ENCODE peak calls at places on chromosomes 5 and 9, in nine cellular contexts. Q is CD4-positive, alpha-beta T cell; W is stimulated activated CD8-positive, alpha-beta memory T cell treated with anti-CD3 and anti-CD28 coated beads, Interleukin-15, amount 100 ng/mL, for 1 hour; X is activated effector memory CD4-positive, alpha-beta T cell treated with Interleukin-2 at 50 U/mL for 16 hours; J is hypothalamus; L is cardiac muscle cell; O is iris pigment epithelial cell; D is activated CD8-positive, alpha-beta memory T cell treated with anti-CD3 and anti-CD28 coated beads, Interleukin-2, amount 10 ng/mL, durations not matched to agents 7 days and 5 days; K is CD8-positive, alpha-beta memory T cell. T is an unnamed sample.

GRCh38 chr5:81253875-81254274 is 20.8 kb downstream of the CKMT2 start:
- DNase-seq in J (no peak), Q (no peak), X (no peak), D (no peak), K (no peak), L (no peak), W (no peak), O (no peak), T (no peak)

GRCh38 chr5:71681282-71681681 is 37.8 kb upstream of the CARTPT start:
- DNase-seq in L (no peak), J (no peak), W (no peak), O (no peak), K (no peak), X (no peak), Q (no peak), D (no peak), T (no peak)

GRCh38 chr5:10140195-10140973 is 109.3 kb downstream of the ATPSCKMT start:
- DNase-seq in O (peak), J (no peak), W (no peak), Q (no peak), X (no peak), K (no peak), D (no peak), L (no peak), T (no peak)

GRCh38 chr5:151239237-151239861 is 13.6 kb upstream of the GM2A start:
- DNase-seq in Q (peak), W (peak), D (peak), J (peak), O (peak), L (peak), X (no peak), K (peak), T (no peak)

GRCh38 chr5:52947208-52947607 is 41.9 kb upstream of the ITGA2 start:
- DNase-seq in W (no peak), Q (no peak), X (no peak), O (peak), J (no peak), L (no peak), D (no peak), K (no peak), T (no peak)

GRCh38 chr9:110330484-110331115 is 7.1 kb downstream of the TXNDC8 start:
- DNase-seq in D (no peak), X (no peak), O (peak), L (no peak), W (no peak), K (no peak), Q (no peak), J (no peak), T (no peak)

GRCh38 chr9:16559418-16560188 is 310.9 kb downstream of the BNC2 start:
- DNase-seq in L (no peak), Q (no peak), X (no peak), D (no peak), J (no peak), W (no peak), O (no peak), K (no peak), T (no peak)

GRCh38 chr5:152288499-152288898 is 116.6 kb downstream of the NMUR2 start:
- DNase-seq in K (no peak), Q (no peak), D (no peak), J (no peak), L (no peak), W (no peak), O (no peak), X (no peak), T (no peak)

GRCh38 chr9:135199489-135199888 is 112.0 kb downstream of the OLFM1 start:
- DNase-seq in K (no peak), O (no peak), W (no peak), D (no peak), J (no peak), X (no peak), Q (no peak), L (no peak), T (no peak)

GRCh38 chr5:142845954-142846398 is 75.8 kb downstream of the ARHGAP26 start:
- DNase-seq in O (no peak), K (no peak), L (no peak), X (no peak), J (no peak), W (no peak), Q (no peak), D (no peak), T (no peak)

GRCh38 chr5:55231476-55232193 is 1.8 kb downstream of the CCNO start:
- DNase-seq in W (no peak), K (no peak), O (no peak), D (no peak), J (no peak), Q (no peak), L (peak), X (no peak), T (no peak)

GRCh38 chr9:116501871-116502270 is 185.2 kb upstream of the TRIM32 start:
- DNase-seq in W (no peak), X (no peak), J (no peak), D (no peak), L (no peak), O (peak), K (no peak), Q (no peak), T (no peak)

GRCh38 chr9:78860806-78861475 is 564.0 kb downstream of the PSAT1 start:
- DNase-seq in O (peak), Q (no peak), L (no peak), W (no peak), X (no peak), D (no peak), J (no peak), K (no peak), T (no peak)

GRCh38 chr5:179126506-179126991 is 66.4 kb downstream of the ZNF354C start:
- DNase-seq in L (no peak), W (no peak), O (no peak), X (no peak), D (no peak), K (no peak), J (no peak), Q (no peak), T (no peak)

GRCh38 chr5:21739096-21739495 is 1114.0 kb downstream of the CDH12 start:
- DNase-seq in Q (no peak), X (no peak), K (no peak), O (no peak), W (no peak), L (no peak), D (no peak), J (no peak), T (no peak)

GRCh38 chr5:39629946-39630345 is 205.2 kb upstream of the DAB2 start:
- DNase-seq in O (no peak), K (no peak), D (no peak), L (no peak), J (no peak), X (no peak), Q (no peak), W (no peak), T (no peak)

GRCh38 chr5:90479611-90480385 is 5.1 kb downstream of the POLR3G start:
- DNase-seq in W (no peak), D (no peak), O (peak), X (no peak), L (no peak), J (no peak), K (no peak), Q (no peak), T (no peak)

T was measured in SK-N-MC.